ENCODE peak calls at places on chromosome 14, in four cellular contexts. One of them, this sample, is unnamed.
A peak's percentile ranks its signal among the peaks of the same experiment; 100 is the strongest.

GRCh38 chr14:80419769-80420168 is 208.5 kb upstream of the DIO2 start:
- DNase-seq in K562: no peak
- DNase-seq in H1: no peak
- DNase-seq in HepG2: no peak
- DNase-seq in this sample: no peak

GRCh38 chr14:28488658-28489057 is 277.9 kb upstream of the FOXG1 start:
- DNase-seq in K562: no peak
- DNase-seq in H1: no peak
- DNase-seq in HepG2: no peak
- DNase-seq in this sample: no peak

GRCh38 chr14:61147898-61148549 is 133.1 kb downstream of the TMEM30B start:
- DNase-seq in K562: no peak
- DNase-seq in H1: no peak
- DNase-seq in HepG2: peak; percentile 57
- DNase-seq in this sample: no peak

GRCh38 chr14:96245710-96246534 is 10.1 kb upstream of the BDKRB1 start:
- DNase-seq in K562: no peak
- DNase-seq in H1: no peak
- DNase-seq in HepG2: no peak
- DNase-seq in this sample: no peak

GRCh38 chr14:31206536-31207286 is 882 bp downstream of the HECTD1 start:
- DNase-seq in K562: peak; percentile 31
- DNase-seq in H1: peak; percentile 70
- DNase-seq in HepG2: peak; percentile 50
- DNase-seq in this sample: peak; percentile 27

GRCh38 chr14:26444745-26445144 is 153.1 kb downstream of the NOVA1 start:
- DNase-seq in K562: no peak
- DNase-seq in H1: no peak
- DNase-seq in HepG2: no peak
- DNase-seq in this sample: no peak

GRCh38 chr14:24959791-24960331 is 90.1 kb downstream of the STXBP6 start:
- DNase-seq in K562: no peak
- DNase-seq in H1: no peak
- DNase-seq in HepG2: peak; percentile 90
- DNase-seq in this sample: no peak

GRCh38 chr14:89000007-89000942 is 175.8 kb downstream of the TTC8 start:
- DNase-seq in K562: peak; percentile 73
- DNase-seq in H1: no peak
- DNase-seq in HepG2: peak; percentile 29
- DNase-seq in this sample: peak; percentile 96

GRCh38 chr14:73718742-73719251 is 4.6 kb upstream of the PNMA1 start:
- DNase-seq in K562: no peak
- DNase-seq in H1: peak; percentile 92
- DNase-seq in HepG2: no peak
- DNase-seq in this sample: no peak

GRCh38 chr14:97277711-97278110 is 480.5 kb downstream of the VRK1 start:
- DNase-seq in K562: no peak
- DNase-seq in H1: peak; percentile 60
- DNase-seq in HepG2: no peak
- DNase-seq in this sample: no peak

GRCh38 chr14:63470877-63471565 is 72.2 kb downstream of the PPP2R5E start:
- DNase-seq in K562: no peak
- DNase-seq in H1: no peak
- DNase-seq in HepG2: peak; percentile 87
- DNase-seq in this sample: peak; percentile 79

GRCh38 chr14:82501554-82501953 is 967.9 kb upstream of the SEL1L start:
- DNase-seq in K562: no peak
- DNase-seq in H1: no peak
- DNase-seq in HepG2: no peak
- DNase-seq in this sample: no peak

GRCh38 chr14:87966816-87967215 is 26.2 kb downstream of the GALC start:
- DNase-seq in K562: no peak
- DNase-seq in H1: no peak
- DNase-seq in HepG2: no peak
- DNase-seq in this sample: no peak

DNA sequence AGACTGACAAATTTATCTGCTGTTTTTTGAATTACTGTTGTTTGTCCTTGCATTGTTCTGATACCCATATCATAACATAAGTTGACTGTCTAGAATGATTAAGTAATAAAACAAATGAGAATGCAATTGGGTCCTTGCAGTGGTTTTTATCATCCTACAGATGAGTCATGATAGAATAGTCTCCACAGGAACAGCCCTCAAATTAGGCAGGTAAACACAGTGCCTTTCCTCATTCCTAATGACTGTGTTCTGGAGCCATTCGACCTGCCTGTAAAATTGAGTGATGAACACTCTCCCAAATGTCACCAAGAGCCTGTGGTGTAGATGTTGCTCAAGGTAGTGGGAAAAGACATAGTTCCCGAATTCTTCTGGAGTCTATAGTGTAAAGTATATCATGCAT is 12.3 kb downstream of the NKX2-8 start:
- DNase-seq in K562: no peak
- DNase-seq in H1: no peak
- DNase-seq in HepG2: no peak
- DNase-seq in this sample: no peak
- TF ChIP-seq RNF2 in K562: no peak
- TF ChIP-seq RNF2 in H1: no peak
- TF ChIP-seq RNF2 in HepG2: no peak
- TF ChIP-seq RNF2 in this sample: no peak

GRCh38 chr14:75301666-75302325 is 23.2 kb downstream of the FOS start:
- DNase-seq in K562: peak; percentile 76
- DNase-seq in H1: no peak
- DNase-seq in HepG2: no peak
- DNase-seq in this sample: peak; percentile 84

GRCh38 chr14:75303415-75303814 is 24.8 kb downstream of the FOS start:
- DNase-seq in K562: peak; percentile 79
- DNase-seq in H1: peak; percentile 65
- DNase-seq in HepG2: peak; percentile 66
- DNase-seq in this sample: peak; percentile 82

GRCh38 chr14:75310295-75311059 is 31.8 kb downstream of the FOS start:
- DNase-seq in K562: no peak
- DNase-seq in H1: peak; percentile 81
- DNase-seq in HepG2: no peak
- DNase-seq in this sample: peak; percentile 80

GRCh38 chr14:75307700-75308379 is 29.2 kb downstream of the FOS start:
- DNase-seq in K562: peak; percentile 84
- DNase-seq in H1: peak; percentile 96
- DNase-seq in HepG2: peak; percentile 63
- DNase-seq in this sample: peak; percentile 64

GRCh38 chr14:75306917-75307699 is 28.5 kb downstream of the FOS start:
- DNase-seq in K562: peak; percentile 55
- DNase-seq in H1: no peak
- DNase-seq in HepG2: no peak
- DNase-seq in this sample: peak; percentile 66
- TF ChIP-seq CTCF in K562: peak; percentile 66
- TF ChIP-seq CTCF in H1: peak; percentile 45
- TF ChIP-seq CTCF in HepG2: peak; percentile 68
- TF ChIP-seq CTCF in this sample: peak; percentile 66

GRCh38 chr14:84409435-84409834 is 1120.5 kb upstream of the FLRT2 start:
- DNase-seq in K562: no peak
- DNase-seq in H1: no peak
- DNase-seq in HepG2: no peak
- DNase-seq in this sample: no peak
- TF ChIP-seq RNF2 in K562: no peak
- TF ChIP-seq RNF2 in H1: no peak
- TF ChIP-seq RNF2 in HepG2: no peak
- TF ChIP-seq RNF2 in this sample: no peak

GRCh38 chr14:39472078-39472477 is 39.8 kb upstream of the FBXO33 start:
- DNase-seq in K562: no peak
- DNase-seq in H1: no peak
- DNase-seq in HepG2: no peak
- DNase-seq in this sample: no peak

GRCh38 chr14:39474416-39474911 is 42.2 kb upstream of the FBXO33 start:
- DNase-seq in K562: no peak
- DNase-seq in H1: no peak
- DNase-seq in HepG2: peak; percentile 87
- DNase-seq in this sample: no peak

GRCh38 chr14:39467889-39468524 is 35.8 kb upstream of the FBXO33 start:
- DNase-seq in K562: peak; percentile 41
- DNase-seq in H1: peak; percentile 66
- DNase-seq in HepG2: peak; percentile 83
- DNase-seq in this sample: peak; percentile 66

GRCh38 chr14:39469094-39469710 is 37.0 kb upstream of the FBXO33 start:
- DNase-seq in K562: peak; percentile 25
- DNase-seq in H1: peak; percentile 56
- DNase-seq in HepG2: peak; percentile 74
- DNase-seq in this sample: no peak
- TF ChIP-seq CTCF in K562: peak; percentile 46
- TF ChIP-seq CTCF in H1: peak; percentile 49
- TF ChIP-seq CTCF in HepG2: peak; percentile 94
- TF ChIP-seq CTCF in this sample: no peak

DNA sequence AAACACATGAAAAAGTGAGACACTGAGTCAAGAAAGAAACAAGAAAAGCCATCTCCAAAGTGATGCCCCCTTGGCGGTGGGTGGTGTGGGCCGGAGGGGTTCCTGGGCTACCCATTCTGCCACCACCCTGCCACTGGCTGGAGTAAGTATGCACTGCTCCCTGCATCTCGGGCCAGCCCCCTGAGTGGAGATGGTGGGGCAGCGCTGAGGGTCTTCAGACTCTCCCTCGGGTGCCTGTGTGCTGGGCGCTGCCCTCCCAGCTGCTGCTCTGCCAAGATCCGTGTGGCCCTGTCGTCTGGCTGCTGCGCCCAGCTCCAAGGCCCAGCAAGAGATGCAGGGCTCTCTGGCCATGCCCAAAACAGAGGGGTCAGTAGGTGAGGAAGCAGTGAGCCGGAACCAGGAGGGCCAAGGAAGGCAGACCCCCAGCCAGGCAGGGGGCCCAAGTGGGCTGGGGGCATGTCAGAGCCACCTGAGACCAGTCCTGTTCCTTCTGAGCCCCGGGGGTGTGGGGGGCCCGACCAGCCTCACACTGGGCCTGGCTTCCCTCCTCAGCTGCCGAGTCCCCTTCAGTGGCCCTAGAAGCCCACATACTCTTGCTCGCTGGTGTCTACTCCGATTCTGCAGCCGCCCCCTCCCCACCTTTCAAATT is 5.2 kb downstream of the GPR132 start:
- DNase-seq in K562: no peak
- DNase-seq in H1: no peak
- DNase-seq in HepG2: no peak
- DNase-seq in this sample: no peak
- TF ChIP-seq RNF2 in K562: no peak
- TF ChIP-seq RNF2 in H1: no peak
- TF ChIP-seq RNF2 in HepG2: no peak
- TF ChIP-seq RNF2 in this sample: no peak

GRCh38 chr14:90461425-90461824 is 64.6 kb downstream of the CALM1 start:
- DNase-seq in K562: peak; percentile 7
- DNase-seq in H1: no peak
- DNase-seq in HepG2: no peak
- DNase-seq in this sample: peak; percentile 20
- TF ChIP-seq CTCF in K562: no peak
- TF ChIP-seq CTCF in H1: peak; percentile 28
- TF ChIP-seq CTCF in HepG2: peak; percentile 28
- TF ChIP-seq CTCF in this sample: no peak

GRCh38 chr14:68965261-68965761 is 13.8 kb downstream of the ACTN1 start:
- DNase-seq in K562: no peak
- DNase-seq in H1: no peak
- DNase-seq in HepG2: no peak
- DNase-seq in this sample: no peak

GRCh38 chr14:68968051-68968450 is 11.1 kb downstream of the ACTN1 start:
- DNase-seq in K562: no peak
- DNase-seq in H1: no peak
- DNase-seq in HepG2: no peak
- DNase-seq in this sample: no peak

GRCh38 chr14:68967459-68967940 is 11.6 kb downstream of the ACTN1 start:
- DNase-seq in K562: no peak
- DNase-seq in H1: no peak
- DNase-seq in HepG2: no peak
- DNase-seq in this sample: no peak

GRCh38 chr14:68968721-68969120 is 10.4 kb downstream of the ACTN1 start:
- DNase-seq in K562: no peak
- DNase-seq in H1: no peak
- DNase-seq in HepG2: no peak
- DNase-seq in this sample: no peak

GRCh38 chr14:68966872-68967301 is 12.2 kb downstream of the ACTN1 start:
- DNase-seq in K562: peak; percentile 31
- DNase-seq in H1: no peak
- DNase-seq in HepG2: no peak
- DNase-seq in this sample: no peak
- TF ChIP-seq RNF2 in K562: no peak
- TF ChIP-seq RNF2 in H1: no peak
- TF ChIP-seq RNF2 in HepG2: no peak
- TF ChIP-seq RNF2 in this sample: no peak

GRCh38 chr14:68630081-68630571 is 162.7 kb downstream of the ZFP36L1 start:
- DNase-seq in K562: no peak
- DNase-seq in H1: peak; percentile 20
- DNase-seq in HepG2: no peak
- DNase-seq in this sample: no peak

GRCh38 chr14:68628605-68629310 is 164.1 kb downstream of the ZFP36L1 start:
- DNase-seq in K562: no peak
- DNase-seq in H1: peak; percentile 73
- DNase-seq in HepG2: peak; percentile 19
- DNase-seq in this sample: no peak

GRCh38 chr14:68631691-68632590 is 160.9 kb downstream of the ZFP36L1 start:
- DNase-seq in K562: no peak
- DNase-seq in H1: peak; percentile 37
- DNase-seq in HepG2: no peak
- DNase-seq in this sample: no peak

GRCh38 chr14:68631058-68631690 is 161.7 kb downstream of the ZFP36L1 start:
- DNase-seq in K562: no peak
- DNase-seq in H1: peak; percentile 22
- DNase-seq in HepG2: no peak
- DNase-seq in this sample: no peak

GRCh38 chr14:68630611-68631013 is 162.3 kb downstream of the ZFP36L1 start:
- DNase-seq in K562: no peak
- DNase-seq in H1: peak; percentile 17
- DNase-seq in HepG2: peak; percentile 51
- DNase-seq in this sample: no peak
- TF ChIP-seq CTCF in K562: no peak
- TF ChIP-seq CTCF in H1: no peak
- TF ChIP-seq CTCF in HepG2: no peak
- TF ChIP-seq CTCF in this sample: no peak